ENCODE peak calls at places on chromosomes 12 and 14, in five cellular contexts. G, H, I, Y and R are unnamed samples.

GRCh38 chr12:51048601-51049369 is 658 bp downstream of the LETMD1 start:
- DNase-seq in Y (no peak), H (no peak), I (no peak), G (no peak), R (no peak)

GRCh38 chr14:21523203-21523602 is 2.9 kb downstream of the SALL2 start:
- DNase-seq in I (no peak), H (no peak), G (no peak), Y (no peak), R (no peak)

GRCh38 chr12:63264629-63265028 is 113.6 kb upstream of the AVPR1A start:
- DNase-seq in G (no peak), H (no peak), I (no peak), Y (no peak), R (no peak)

GRCh38 chr12:5102261-5102789 is 58.6 kb downstream of the KCNA5 start:
- DNase-seq in H (peak), I (no peak), G (no peak), Y (peak), R (peak)

GRCh38 chr14:75487155-75487671 is 35.1 kb upstream of the BATF start:
- DNase-seq in G (no peak), H (no peak), Y (no peak), I (no peak), R (no peak)

GRCh38 chr12:32446306-32447119 is 47.2 kb downstream of the FGD4 start:
- DNase-seq in I (no peak), H (no peak), Y (no peak), G (no peak), R (no peak)

GRCh38 chr12:92557422-92557724 is 145.4 kb upstream of the PLEKHG7 start:
- DNase-seq in Y (no peak), I (no peak), G (no peak), H (no peak), R (no peak)

GRCh38 chr12:4934651-4935050 is 24.9 kb downstream of the KCNA1 start:
- DNase-seq in Y (peak), I (no peak), G (no peak), H (no peak), R (peak)

GRCh38 chr12:124346425-124347168 is 51.7 kb downstream of the RFLNA start:
- DNase-seq in G (no peak), H (no peak), Y (no peak), I (no peak), R (no peak)

GRCh38 chr12:93015970-93016751 is 87.1 kb upstream of the EEA1 start:
- DNase-seq in I (no peak), Y (peak), H (no peak), G (no peak), R (no peak)

GRCh38 chr14:73576391-73576790 is 7.4 kb downstream of the ACOT2 start:
- DNase-seq in I (no peak), H (no peak), Y (peak), G (no peak), R (peak)

GRCh38 chr12:121793501-121793835 is at the start of gene RHOF:
- DNase-seq in Y (no peak), I (no peak), H (no peak), G (peak), R (no peak)

GRCh38 chr12:67147447-67147846 is 121.7 kb upstream of the CAND1 start:
- DNase-seq in I (no peak), H (no peak), G (no peak), Y (no peak), R (no peak)

GRCh38 chr12:75969768-75970167 is 61.8 kb downstream of the PHLDA1 start:
- DNase-seq in G (peak), I (no peak), Y (no peak), H (peak), R (no peak)

GRCh38 chr14:86604546-86604945 is 1074.6 kb downstream of the FLRT2 start:
- DNase-seq in I (no peak), H (peak), Y (peak), G (no peak), R (no peak)